ENCODE peak calls at places on chromosomes 4 and X, in six cellular contexts. F is adrenal gland, H is GM23338, N is astrocyte of the spinal cord, T is cardiac fibroblast, D is astrocyte of the cerebellum. W is an unnamed sample.

GRCh38 chr4:19038231-19038630 is 1016.7 kb upstream of the LCORL start:
- DNase-seq in T (no peak), F (no peak), D (no peak), N (no peak), H (no peak), W (no peak)

GRCh38 chrX:40172169-40172979 is 74.6 kb upstream of the BCOR start:
- DNase-seq in H (peak), T (peak), N (peak), F (no peak), D (no peak), W (peak)

GRCh38 chr4:169342906-169343560 is 72.3 kb upstream of the SH3RF1 start:
- DNase-seq in D (no peak), N (peak), T (no peak), F (no peak), H (no peak), W (no peak)

GRCh38 chr4:54230479-54231418 is 1.7 kb downstream of the PDGFRA start:
- DNase-seq in T (peak), H (peak), N (peak), F (peak), D (no peak), W (peak)

GRCh38 chr4:14719053-14719452 is 283.2 kb upstream of the CPEB2 start:
- DNase-seq in T (peak), F (no peak), H (no peak), D (peak), N (peak), W (no peak)

GRCh38 chr4:32219306-32220075 is 1499.3 kb downstream of the PCDH7 start:
- DNase-seq in H (no peak), F (no peak), N (no peak), D (no peak), T (peak), W (no peak)

GRCh38 chr4:144518181-144518895 is 127.6 kb upstream of the HHIP start:
- DNase-seq in F (no peak), H (peak), N (peak), D (no peak), T (peak), W (no peak)

GRCh38 chrX:16604300-16604699 is 45.7 kb upstream of the S100G start:
- DNase-seq in H (no peak), T (peak), N (peak), D (no peak), F (no peak), W (no peak)

GRCh38 chr4:105215609-105216313 is 69.1 kb downstream of the TET2 start:
- DNase-seq in F (no peak), T (peak), D (no peak), H (no peak), N (peak), W (no peak)

GRCh38 chrX:25207803-25208202 is 192.0 kb upstream of the ARX start:
- DNase-seq in F (no peak), N (no peak), D (no peak), H (no peak), T (no peak), W (no peak)

GRCh38 chrX:57821703-57822375 is 88.4 kb downstream of the ZXDA start:
- DNase-seq in N (peak), H (peak), D (peak), T (peak), F (peak), W (peak)

GRCh38 chrX:123570011-123570590 is 162.8 kb downstream of the THOC2 start:
- DNase-seq in N (no peak), D (no peak), H (no peak), F (no peak), T (no peak), W (no peak)
- H3K4me3 ChIP-seq in N (no peak), D (no peak), H (no peak), F (no peak), T (no peak), W (no peak)

GRCh38 chr4:85508654-85509053 is 33.7 kb downstream of the ARHGAP24 start:
- DNase-seq in H (no peak), T (no peak), N (no peak), D (no peak), F (no peak), W (no peak)
- H3K4me3 ChIP-seq in H (no peak), T (no peak), N (no peak), D (no peak), F (no peak), W (no peak)

GRCh38 chr4:4866124-4866832 is 6.8 kb downstream of the MSX1 start:
- DNase-seq in D (no peak), H (peak), T (no peak), F (no peak), N (peak), W (no peak)

GRCh38 chr4:4865705-4866123 is 6.2 kb downstream of the MSX1 start:
- DNase-seq in N (no peak), F (no peak), D (no peak), H (peak), T (no peak), W (no peak)

GRCh38 chr4:4867745-4868505 is 8.5 kb downstream of the MSX1 start:
- DNase-seq in F (no peak), H (no peak), T (no peak), N (no peak), D (no peak), W (peak)

GRCh38 chr4:4868506-4869379 is 9.3 kb downstream of the MSX1 start:
- DNase-seq in N (no peak), F (no peak), H (no peak), T (no peak), D (no peak), W (no peak)

DNA sequence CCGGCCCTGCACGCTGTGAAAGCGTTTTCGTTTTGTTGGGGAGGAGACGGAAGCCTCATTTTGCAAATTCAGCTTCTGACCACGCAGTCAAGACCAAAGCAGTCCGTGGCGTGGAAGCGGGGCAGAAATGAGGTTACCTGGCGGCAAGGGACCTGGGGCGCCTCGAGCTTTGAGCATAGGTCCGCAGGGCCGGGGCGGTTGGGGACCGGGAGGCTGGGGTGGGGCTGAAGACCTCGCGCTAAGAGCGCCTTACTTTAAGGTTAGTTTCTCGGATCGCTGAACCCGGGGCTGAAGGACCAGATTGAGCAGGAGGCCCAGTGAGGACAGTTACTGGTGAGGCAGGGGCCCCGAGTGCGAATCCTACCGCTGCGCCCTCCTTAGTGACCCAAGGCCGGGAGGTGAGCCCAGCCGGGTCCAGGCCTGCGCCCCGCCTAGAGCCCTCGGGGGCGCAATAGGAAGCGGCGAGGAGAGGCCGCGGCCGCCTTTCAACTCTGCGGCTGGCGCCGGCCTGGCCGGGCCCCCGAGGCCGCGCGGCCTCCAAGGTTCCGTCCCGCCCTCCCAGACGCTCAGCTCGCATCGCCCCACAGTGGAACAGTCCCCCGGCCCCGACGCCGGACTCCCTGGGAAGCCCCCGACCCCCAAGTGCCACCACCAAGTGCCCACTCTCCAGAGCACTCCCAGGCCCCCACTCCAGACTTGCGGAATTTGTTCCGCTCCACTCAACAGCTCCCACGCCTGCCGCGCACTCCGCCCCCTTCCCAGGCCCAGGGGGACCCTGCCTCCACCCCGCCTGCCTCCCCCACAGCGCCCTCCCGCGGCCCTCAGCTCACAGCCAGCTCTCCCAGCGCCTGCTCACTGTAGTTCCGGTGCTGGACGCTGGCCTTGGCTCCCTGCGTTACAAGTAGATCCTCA is 7.6 kb downstream of the MSX1 start:
- DNase-seq in H (peak), F (no peak), D (no peak), T (peak), N (peak), W (peak)
- H3K4me3 ChIP-seq in H (peak), F (no peak), D (no peak), T (no peak), N (peak), W (peak)

GRCh38 chrX:49165901-49166881 is 3.6 kb downstream of the MAGIX start:
- DNase-seq in H (peak), T (peak), N (peak), F (peak), D (peak), W (peak)

GRCh38 chrX:49163555-49164419 is 1.2 kb downstream of the MAGIX start:
- DNase-seq in T (peak), F (peak), D (peak), H (peak), N (peak), W (peak)

GRCh38 chrX:49160908-49161307 is 1.6 kb upstream of the MAGIX start:
- DNase-seq in F (no peak), T (no peak), H (no peak), N (no peak), D (no peak), W (no peak)

GRCh38 chrX:49164589-49165360 is 2.2 kb downstream of the MAGIX start:
- DNase-seq in H (no peak), N (no peak), D (no peak), T (no peak), F (no peak), W (no peak)

GRCh38 chrX:49162620-49163019 is at the start of gene MAGIX:
- DNase-seq in N (no peak), D (no peak), T (no peak), H (peak), F (no peak), W (no peak)
- H3K4me3 ChIP-seq in N (peak), D (peak), T (peak), H (peak), F (no peak), W (peak)

W was measured in right cardiac atrium.